ENCODE peak calls at places on chromosomes 1 and 21, in eight cellular contexts. A is cardiac muscle cell, I is mesenchymal stem cell, N is left ventricle myocardium inferior, H is heart left ventricle, S is left lung, U is Caco-2, O is right lobe of liver. E is an unnamed sample. For H3K4me1, the result is how much of the 10 kb centered on the place peaks cover.

GRCh38 chr1:54542120-54542961 is 5.7 kb upstream of the ACOT11 start:
- DNase-seq in A (peak), N (peak), H (peak), U (peak), I (peak), S (peak), O (peak), E (no peak)

GRCh38 chr1:173280899-173281660 is 73.9 kb upstream of the TNFSF4 start:
- DNase-seq in A (no peak), N (no peak), I (no peak), U (no peak), S (no peak), H (no peak), O (no peak), E (no peak)

GRCh38 chr1:18512883-18513282 is 32.2 kb downstream of the KLHDC7A start:
- DNase-seq in U (no peak), O (no peak), N (no peak), S (no peak), A (no peak), I (no peak), H (no peak), E (no peak)

GRCh38 chr1:109625601-109626560 is 6.2 kb downstream of the AMPD2 start:
- DNase-seq in A (no peak), H (no peak), O (no peak), I (no peak), N (no peak), S (no peak), U (no peak), E (no peak)

GRCh38 chr21:38913120-38913975 is 107.6 kb downstream of the ETS2 start:
- DNase-seq in U (peak), O (peak), H (peak), A (peak), S (peak), I (peak), N (peak), E (peak)

GRCh38 chr1:47477595-47478080 is 39.8 kb downstream of the FOXD2 start:
- DNase-seq in U (peak), I (no peak), H (no peak), A (no peak), S (no peak), N (no peak), O (peak), E (peak)

GRCh38 chr1:214427871-214428277 is 123.5 kb downstream of the PTPN14 start:
- DNase-seq in N (no peak), I (peak), O (no peak), U (no peak), A (no peak), H (no peak), S (no peak), E (peak)

GRCh38 chr1:84753516-84754375 is 63.5 kb upstream of the SSX2IP start:
- DNase-seq in O (peak), S (peak), U (peak), N (peak), I (peak), A (peak), H (peak), E (peak)

GRCh38 chr1:8363186-8363585 is 45.3 kb downstream of the SLC45A1 start:
- DNase-seq in H (no peak), A (no peak), I (no peak), N (no peak), U (no peak), S (no peak), O (no peak), E (no peak)

GRCh38 chr1:203374023-203374422 is 23.1 kb upstream of the FMOD start:
- DNase-seq in A (no peak), O (no peak), N (no peak), I (no peak), H (no peak), S (no peak), U (no peak), E (no peak)

GRCh38 chr1:53308512-53308911 is 19.4 kb downstream of the LRP8 start:
- DNase-seq in N (no peak), S (no peak), I (no peak), U (no peak), A (peak), H (no peak), O (no peak), E (no peak)

GRCh38 chr1:245155186-245156040 is 628 bp downstream of the KIF26B start:
- DNase-seq in H (no peak), O (no peak), A (peak), U (peak), S (peak), I (peak), N (no peak), E (peak)

GRCh38 chr1:22447581-22448215 is 4.0 kb upstream of the ZBTB40 start:
- DNase-seq in U (no peak), H (no peak), N (no peak), S (no peak), O (no peak), I (peak), A (peak), E (peak)

GRCh38 chr1:185813401-185813979 is 79.3 kb downstream of the HMCN1 start:
- DNase-seq in O (no peak), S (no peak), N (no peak), U (peak), I (peak), A (peak), H (no peak), E (peak)

GRCh38 chr1:63908016-63908415 is 134.2 kb downstream of the ROR1 start:
- DNase-seq in N (no peak), S (no peak), I (peak), U (no peak), O (no peak), H (no peak), A (no peak), E (no peak)

GRCh38 chr1:14738235-14738634 is 139.8 kb downstream of the KAZN start:
- DNase-seq in O (no peak), U (no peak), N (no peak), A (no peak), I (no peak), H (no peak), S (no peak), E (peak)

GRCh38 chr1:14740016-14740415 is 141.5 kb downstream of the KAZN start:
- DNase-seq in H (no peak), S (no peak), N (no peak), O (no peak), A (no peak), U (no peak), I (no peak), E (no peak)

GRCh38 chr1:14739433-14739832 is 140.9 kb downstream of the KAZN start:
- DNase-seq in A (no peak), I (no peak), S (no peak), N (no peak), O (no peak), U (no peak), H (no peak), E (no peak)

GRCh38 chr1:14737561-14738094 is 139.1 kb downstream of the KAZN start:
- DNase-seq in A (no peak), U (no peak), H (no peak), N (no peak), S (no peak), O (no peak), I (no peak), E (peak)

DNA sequence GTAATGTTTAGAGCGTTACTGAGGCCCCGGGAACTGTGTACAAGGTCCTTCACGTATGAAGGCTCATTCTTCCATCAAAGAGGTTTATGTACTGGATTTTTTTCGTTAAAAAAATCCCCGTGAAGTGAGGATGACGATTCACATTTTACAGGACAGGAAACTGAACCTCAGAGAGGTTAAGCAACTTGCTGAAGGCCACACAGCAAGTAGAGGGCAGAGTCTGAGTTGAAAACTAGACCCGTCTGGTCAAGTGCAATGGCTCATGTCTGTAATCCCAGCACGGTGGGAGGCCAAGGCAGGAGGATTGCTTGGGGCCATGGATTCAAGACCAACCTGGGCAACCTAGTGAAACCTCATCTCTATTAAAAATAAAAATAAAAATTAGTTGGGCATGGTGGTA is 140.2 kb downstream of the KAZN start:
- DNase-seq in I (no peak), A (no peak), H (no peak), U (no peak), N (no peak), O (no peak), S (no peak), E (no peak)
- H3K4me1 ChIP-seq in I (under half), A (under half), H (under half), U (under half), N (under half), O (under half), S (under half), E (under half)

DNA sequence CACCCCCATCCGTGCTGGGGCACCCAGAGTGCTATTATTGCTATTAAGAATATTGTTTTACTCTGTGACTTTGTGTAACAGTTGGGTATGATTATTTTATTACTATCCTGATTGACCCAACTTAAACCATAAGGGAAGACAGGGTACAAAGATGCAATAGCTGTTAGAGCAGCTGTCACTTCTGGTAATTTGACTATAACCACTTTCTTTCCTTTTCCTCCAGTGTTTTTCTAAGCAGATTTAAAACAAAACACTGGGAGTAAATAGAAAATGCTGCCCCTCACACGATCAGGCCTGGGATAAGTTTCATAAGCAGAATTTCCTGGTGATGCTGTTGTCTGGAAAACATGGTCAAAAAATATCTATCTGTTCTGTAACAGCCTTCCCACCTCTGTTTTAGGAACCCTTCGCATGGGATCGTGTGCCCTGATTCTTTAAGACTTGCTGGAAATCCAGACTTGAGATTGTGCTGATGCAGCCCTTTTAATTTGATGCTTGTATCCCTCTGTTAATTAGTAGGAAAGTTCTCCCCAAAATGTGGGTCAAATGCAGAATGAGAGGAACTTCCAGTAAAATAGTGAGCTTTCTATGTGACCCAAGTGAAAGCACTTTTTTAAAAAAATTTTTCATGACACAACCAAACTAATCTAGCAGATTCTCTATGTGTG is 165.3 kb downstream of the FMN2 start:
- DNase-seq in U (no peak), H (no peak), A (no peak), N (no peak), S (no peak), I (no peak), O (no peak), E (no peak)
- H3K4me1 ChIP-seq in U (under half), H (under half), A (under half), N (under half), S (under half), I (under half), O (under half), E (under half)

GRCh38 chr1:221032616-221033342 is 153.5 kb downstream of the HLX start:
- DNase-seq in I (no peak), S (no peak), A (no peak), O (no peak), U (no peak), N (no peak), H (no peak), E (peak)
- H3K4me1 ChIP-seq in I (under half), S (under half), A (under half), O (under half), U (under half), N (under half), H (under half), E (half or more)

GRCh38 chr21:34889537-34890257 is 159.4 kb downstream of the RUNX1 start:
- DNase-seq in A (peak), I (peak), N (peak), H (peak), O (peak), S (peak), U (peak), E (peak)
- H3K4me1 ChIP-seq in A (under half), I (under half), N (half or more), H (under half), O (under half), S (under half), U (under half), E (under half)

GRCh38 chr21:42556476-42556875 is 42.8 kb downstream of the SLC37A1 start:
- DNase-seq in I (no peak), H (peak), O (no peak), N (no peak), U (no peak), A (no peak), S (no peak), E (no peak)

GRCh38 chr21:42557420-42557819 is 43.8 kb downstream of the SLC37A1 start:
- DNase-seq in S (peak), H (no peak), O (peak), A (no peak), N (no peak), U (no peak), I (no peak), E (no peak)

GRCh38 chr21:42558368-42558767 is 44.7 kb downstream of the SLC37A1 start:
- DNase-seq in S (no peak), U (no peak), I (no peak), A (no peak), N (no peak), O (no peak), H (no peak), E (no peak)

GRCh38 chr21:42555756-42556438 is 42.2 kb downstream of the SLC37A1 start:
- DNase-seq in U (no peak), A (no peak), S (peak), O (peak), I (no peak), H (peak), N (no peak), E (no peak)

DNA sequence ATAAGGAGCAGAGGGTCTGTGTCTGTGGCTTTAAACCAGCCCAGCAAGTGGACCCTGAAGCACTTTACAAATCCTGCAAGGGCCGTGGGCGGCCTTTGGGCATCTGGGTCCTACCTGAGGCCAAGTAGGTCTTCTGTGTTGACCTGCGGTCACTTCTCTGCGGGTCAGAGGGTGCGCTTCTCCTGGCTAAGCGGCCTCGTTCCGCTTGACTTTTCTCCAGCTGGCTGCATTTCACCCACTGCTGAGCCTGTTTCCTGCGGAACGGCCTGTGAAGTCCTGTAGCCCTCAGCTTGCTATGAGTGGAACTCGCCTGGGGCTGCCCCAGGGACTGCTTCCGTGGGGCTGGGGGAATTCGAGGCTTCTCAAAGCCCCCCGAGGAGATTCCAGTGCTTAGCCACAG is 43.3 kb downstream of the SLC37A1 start:
- DNase-seq in S (peak), H (no peak), I (no peak), O (peak), A (no peak), N (no peak), U (no peak), E (no peak)
- H3K4me1 ChIP-seq in S (under half), H (under half), I (under half), O (under half), A (under half), N (under half), U (under half), E (under half)

E was measured in PC-3.